ENCODE peak calls at places on chromosomes 16 and 17, in five cellular contexts. X, M, D, H and E are unnamed samples.
A peak's percentile ranks its signal among the peaks of the same experiment; 100 is the strongest.

GRCh38 chr17:77287432-77288068 is 146.8 kb downstream of the SEC14L1 start:
- DNase-seq in H (peak; percentile 93), X (peak; percentile 44), M (no peak), D (no peak), E (no peak)

GRCh38 chr17:36947922-36948716 is 635 bp upstream of the AATF start:
- DNase-seq in X (no peak), D (no peak), H (no peak), M (no peak), E (no peak)

GRCh38 chr16:58379736-58380135 is 12.5 kb upstream of the GINS3 start:
- DNase-seq in D (no peak), H (peak; percentile 68), M (no peak), X (no peak), E (no peak)

GRCh38 chr16:380837-381787 is 666 bp downstream of the PGAP6 start:
- DNase-seq in D (no peak), M (no peak), X (peak; percentile 29), H (peak; percentile 36), E (no peak)

GRCh38 chr17:15463363-15463762 is 4.1 kb downstream of the CDRT4 start:
- DNase-seq in H (peak; percentile 43), M (no peak), X (peak; percentile 13), D (no peak), E (no peak)

GRCh38 chr17:15335446-15335845 is 6.0 kb downstream of the TEKT3 start:
- DNase-seq in H (no peak), M (no peak), D (no peak), X (no peak), E (no peak)

GRCh38 chr17:45905812-45906211 is 11.5 kb downstream of the MAPT start:
- DNase-seq in X (no peak), H (no peak), M (no peak), D (no peak), E (no peak)

GRCh38 chr16:68992521-68992920 is 112.9 kb upstream of the HAS3 start:
- DNase-seq in H (peak; percentile 89), X (no peak), D (no peak), M (no peak), E (no peak)

GRCh38 chr17:8189041-8189710 is 804 bp downstream of the BORCS6 start:
- DNase-seq in H (no peak), M (no peak), X (no peak), D (no peak), E (no peak)

GRCh38 chr16:46836521-46837292 is 5.7 kb upstream of the C16orf87 start:
- DNase-seq in M (no peak), H (no peak), X (no peak), D (no peak), E (no peak)

GRCh38 chr17:31854672-31855071 is 4.4 kb downstream of the COPRS start:
- DNase-seq in M (no peak), X (no peak), D (no peak), H (no peak), E (no peak)

GRCh38 chr16:55297062-55297909 is 26.7 kb upstream of the IRX6 start:
- DNase-seq in M (no peak), X (peak; percentile 29), D (no peak), H (peak; percentile 3), E (no peak)

GRCh38 chr17:17425005-17425404 is 51.8 kb upstream of the MED9 start:
- DNase-seq in M (no peak), X (no peak), H (no peak), D (no peak), E (no peak)

GRCh38 chr17:44758414-44759095 is at the start of gene ADAM11:
- DNase-seq in X (peak; percentile 55), D (no peak), M (no peak), H (peak; percentile 26), E (no peak)

GRCh38 chr16:10601444-10602401 is 21.3 kb upstream of the EMP2 start:
- DNase-seq in D (no peak), M (no peak), X (no peak), H (no peak), E (no peak)

GRCh38 chr17:74872313-74873035 is at the start of gene FDXR:
- DNase-seq in D (no peak), X (no peak), M (no peak), H (no peak), E (no peak)

GRCh38 chr16:85402910-85403692 is 210.0 kb upstream of the GSE1 start:
- DNase-seq in X (no peak), M (no peak), D (peak; percentile 17), H (peak; percentile 26), E (no peak)

GRCh38 chr16:81224836-81225235 is 13.7 kb upstream of the BCO1 start:
- DNase-seq in X (no peak), D (no peak), M (no peak), H (no peak), E (no peak)

GRCh38 chr16:66905633-66906539 is 12.8 kb downstream of the CDH16 start:
- DNase-seq in X (peak; percentile 55), H (no peak), M (no peak), D (no peak), E (no peak)

GRCh38 chr16:8656376-8656775 is 18.0 kb upstream of the ABAT start:
- DNase-seq in X (no peak), H (no peak), M (no peak), D (no peak), E (no peak)

GRCh38 chr16:50861926-50862325 is 120.0 kb downstream of the CYLD start:
- DNase-seq in X (no peak), M (no peak), H (peak; percentile 89), D (no peak), E (no peak)

GRCh38 chr16:48504216-48504615 is 105.8 kb downstream of the N4BP1 start:
- DNase-seq in H (no peak), M (no peak), X (no peak), D (no peak), E (no peak)

GRCh38 chr17:45016237-45016636 is 35.2 kb downstream of the DCAKD start:
- DNase-seq in X (no peak), H (no peak), D (no peak), M (no peak), E (no peak)

GRCh38 chr16:49811630-49812334 is 44.1 kb downstream of the ZNF423 start:
- DNase-seq in M (no peak), X (no peak), D (no peak), H (no peak), E (no peak)

GRCh38 chr16:72428611-72429376 is 256.8 kb upstream of the PMFBP1 start:
- DNase-seq in H (no peak), X (no peak), D (no peak), M (no peak), E (no peak)

GRCh38 chr16:69187387-69187890 is 475 bp downstream of the SNTB2 start:
- DNase-seq in H (peak; percentile 57), D (peak; percentile 31), M (no peak), X (peak; percentile 42), E (peak; percentile 17)

GRCh38 chr17:74805543-74805991 is 29.4 kb upstream of the NAT9 start:
- DNase-seq in X (no peak), H (no peak), M (no peak), D (no peak), E (no peak)

GRCh38 chr17:82463391-82463790 is 4.8 kb downstream of the NARF start:
- DNase-seq in D (no peak), M (no peak), X (no peak), H (no peak), E (no peak)

GRCh38 chr17:13812350-13812749 is 210.6 kb upstream of the HS3ST3A1 start:
- DNase-seq in H (no peak), M (no peak), D (no peak), X (no peak), E (no peak)

GRCh38 chr17:82020874-82021727 is 1.6 kb downstream of the CENPX start:
- DNase-seq in M (no peak), D (peak; percentile 62), X (no peak), H (peak; percentile 87), E (no peak)

GRCh38 chr17:47982645-47983440 is 11.9 kb downstream of the CDK5RAP3 start:
- DNase-seq in D (no peak), M (no peak), H (no peak), X (no peak), E (no peak)

GRCh38 chr16:80543162-80543561 is 2.4 kb downstream of the DYNLRB2 start:
- DNase-seq in X (no peak), M (no peak), H (no peak), D (no peak), E (no peak)

GRCh38 chr16:87047221-87048037 is 269.8 kb downstream of the C16orf95 start:
- DNase-seq in X (peak; percentile 32), H (no peak), M (no peak), D (no peak), E (no peak)

GRCh38 chr17:29123111-29123510 is 57.1 kb downstream of the MYO18A start:
- DNase-seq in X (no peak), M (no peak), H (no peak), D (no peak), E (no peak)